ENCODE peak calls at places on chromosomes 6 and 20, in six cellular contexts. U is HepG2; B is IMR-90; F is ascending aorta; S is effector memory CD4-positive, alpha-beta T cell; K is CD8-positive, alpha-beta memory T cell. Z is an unnamed sample.

GRCh38 chr6:34460796-34461507 is 4.9 kb upstream of the PACSIN1 start:
- DNase-seq in S (no peak), U (no peak), B (no peak), K (no peak), F (no peak), Z (no peak)

GRCh38 chr6:2029130-2029794 is 216.1 kb downstream of the GMDS start:
- DNase-seq in U (no peak), B (no peak), F (no peak), K (no peak), S (no peak), Z (no peak)

GRCh38 chr6:111874030-111874425 is 776 bp upstream of the FYN start:
- DNase-seq in B (peak; percentile 20), F (no peak), U (no peak), S (peak; percentile 49), K (peak; percentile 73), Z (no peak)

GRCh38 chr6:137202078-137202477 is 17.1 kb downstream of the IFNGR1 start:
- DNase-seq in U (no peak), F (no peak), K (no peak), S (no peak), B (no peak), Z (no peak)

GRCh38 chr6:145020114-145020513 is 715.2 kb downstream of the EPM2A start:
- DNase-seq in S (no peak), F (no peak), K (no peak), B (no peak), U (no peak), Z (no peak)

GRCh38 chr20:32437391-32438074 is 79.4 kb downstream of the ASXL1 start:
- DNase-seq in F (no peak), U (peak; percentile 77), B (no peak), K (peak; percentile 41), S (no peak), Z (no peak)

GRCh38 chr6:12012231-12012565 is at the start of gene HIVEP1:
- DNase-seq in S (no peak), K (no peak), B (no peak), F (peak; percentile 71), U (no peak), Z (no peak)

GRCh38 chr6:137389150-137389664 is 105.0 kb downstream of the OLIG3 start:
- DNase-seq in U (no peak), F (no peak), K (peak; percentile 58), S (peak; percentile 51), B (no peak), Z (no peak)

GRCh38 chr20:46377532-46377931 is 28.9 kb downstream of the ELMO2 start:
- DNase-seq in B (no peak), U (no peak), S (no peak), F (peak; percentile 27), K (no peak), Z (no peak)

GRCh38 chr6:109978174-109979032 is at the start of gene GPR6:
- DNase-seq in U (peak; percentile 24), F (no peak), S (no peak), B (peak; percentile 34), K (peak; percentile 17), Z (peak; percentile 71)

GRCh38 chr6:140828833-140829232 is 1303.9 kb upstream of the GJE1 start:
- DNase-seq in F (no peak), U (no peak), K (no peak), B (no peak), S (no peak), Z (no peak)

GRCh38 chr6:160252073-160252809 is 6.4 kb downstream of the SLC22A2 start:
- DNase-seq in B (no peak), S (no peak), K (no peak), F (no peak), U (no peak), Z (no peak)

GRCh38 chr20:63488331-63489251 is 10.3 kb downstream of the EEF1A2 start:
- DNase-seq in B (no peak), K (no peak), U (no peak), F (no peak), S (no peak), Z (peak; percentile 75)

GRCh38 chr6:157152544-157152943 is 170.8 kb downstream of the TMEM242 start:
- DNase-seq in F (no peak), B (no peak), U (no peak), K (no peak), S (no peak), Z (no peak)

GRCh38 chr6:112218563-112218962 is 35.8 kb downstream of the LAMA4 start:
- DNase-seq in S (no peak), U (no peak), B (no peak), K (no peak), F (no peak), Z (peak; percentile 56)

GRCh38 chr6:47743744-47744143 is 38.1 kb upstream of the OPN5 start:
- DNase-seq in U (no peak), S (no peak), F (no peak), B (no peak), K (no peak), Z (no peak)

GRCh38 chr6:136066005-136066404 is 184.1 kb downstream of the MTFR2 start:
- DNase-seq in S (no peak), B (peak; percentile 43), F (no peak), U (no peak), K (no peak), Z (no peak)

GRCh38 chr6:6610031-6610591 is 21.6 kb downstream of the LY86 start:
- DNase-seq in K (peak; percentile 78), S (peak; percentile 12), B (no peak), F (no peak), U (no peak), Z (no peak)
- H3K4me3 ChIP-seq in K (no peak overlapping the region), S (no peak overlapping the region), B (no peak overlapping the region), F (no peak overlapping the region), U (no peak overlapping the region), Z (no peak overlapping the region)

GRCh38 chr6:150236544-150236943 is 93.7 kb downstream of the PPP1R14C start:
- DNase-seq in S (no peak), F (no peak), U (no peak), K (no peak), B (no peak), Z (peak; percentile 82)

GRCh38 chr6:150237626-150238025 is 94.8 kb downstream of the PPP1R14C start:
- DNase-seq in F (no peak), S (no peak), K (no peak), U (no peak), B (no peak), Z (no peak)

GRCh38 chr6:150238294-150238693 is 95.5 kb downstream of the PPP1R14C start:
- DNase-seq in B (peak; percentile 16), F (no peak), K (no peak), U (no peak), S (no peak), Z (peak; percentile 57)

GRCh38 chr6:150235218-150235617 is 92.4 kb downstream of the PPP1R14C start:
- DNase-seq in F (no peak), U (no peak), S (no peak), K (no peak), B (no peak), Z (no peak)

DNA sequence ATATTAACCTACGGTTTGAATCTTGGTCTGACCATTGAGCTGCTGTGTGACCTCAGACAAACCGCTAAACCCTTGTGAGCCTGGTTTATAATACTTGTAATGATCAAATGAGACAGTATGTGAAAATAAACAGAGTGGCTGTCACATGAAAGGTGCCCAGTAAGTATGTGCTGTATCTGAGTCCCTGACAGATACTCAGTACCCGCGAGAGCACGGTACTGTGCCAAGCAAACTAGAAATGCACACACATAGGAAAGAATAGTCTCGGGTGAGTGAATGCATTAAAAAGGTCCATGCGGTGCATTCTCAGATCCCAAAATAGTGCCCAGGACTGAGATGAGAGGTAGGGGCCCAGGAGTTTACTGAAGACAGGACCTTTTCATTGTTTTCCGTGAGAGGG is 93.3 kb downstream of the PPP1R14C start:
- DNase-seq in F (no peak), K (no peak), B (no peak), S (no peak), U (no peak), Z (no peak)
- H3K9me3 ChIP-seq in F (no peaks in the 10 kb centered on the region), K (no peaks in the 10 kb centered on the region), B (no peaks in the 10 kb centered on the region), S (no peaks in the 10 kb centered on the region), U (no peaks in the 10 kb centered on the region), Z (no peaks in the 10 kb centered on the region)

GRCh38 chr6:121523628-121524027 is 88.2 kb downstream of the GJA1 start:
- DNase-seq in F (no peak), S (no peak), U (no peak), K (no peak), B (peak; percentile 14), Z (no peak)

GRCh38 chr6:121522771-121523386 is 87.4 kb downstream of the GJA1 start:
- DNase-seq in U (no peak), K (no peak), F (no peak), S (no peak), B (peak; percentile 35), Z (no peak)

GRCh38 chr6:121522265-121522664 is 86.8 kb downstream of the GJA1 start:
- DNase-seq in F (peak; percentile 87), B (peak; percentile 96), K (no peak), S (no peak), U (no peak), Z (no peak)

GRCh38 chr6:121521164-121521555 is 85.7 kb downstream of the GJA1 start:
- DNase-seq in U (no peak), S (no peak), F (no peak), B (peak; percentile 0), K (no peak), Z (no peak)

DNA sequence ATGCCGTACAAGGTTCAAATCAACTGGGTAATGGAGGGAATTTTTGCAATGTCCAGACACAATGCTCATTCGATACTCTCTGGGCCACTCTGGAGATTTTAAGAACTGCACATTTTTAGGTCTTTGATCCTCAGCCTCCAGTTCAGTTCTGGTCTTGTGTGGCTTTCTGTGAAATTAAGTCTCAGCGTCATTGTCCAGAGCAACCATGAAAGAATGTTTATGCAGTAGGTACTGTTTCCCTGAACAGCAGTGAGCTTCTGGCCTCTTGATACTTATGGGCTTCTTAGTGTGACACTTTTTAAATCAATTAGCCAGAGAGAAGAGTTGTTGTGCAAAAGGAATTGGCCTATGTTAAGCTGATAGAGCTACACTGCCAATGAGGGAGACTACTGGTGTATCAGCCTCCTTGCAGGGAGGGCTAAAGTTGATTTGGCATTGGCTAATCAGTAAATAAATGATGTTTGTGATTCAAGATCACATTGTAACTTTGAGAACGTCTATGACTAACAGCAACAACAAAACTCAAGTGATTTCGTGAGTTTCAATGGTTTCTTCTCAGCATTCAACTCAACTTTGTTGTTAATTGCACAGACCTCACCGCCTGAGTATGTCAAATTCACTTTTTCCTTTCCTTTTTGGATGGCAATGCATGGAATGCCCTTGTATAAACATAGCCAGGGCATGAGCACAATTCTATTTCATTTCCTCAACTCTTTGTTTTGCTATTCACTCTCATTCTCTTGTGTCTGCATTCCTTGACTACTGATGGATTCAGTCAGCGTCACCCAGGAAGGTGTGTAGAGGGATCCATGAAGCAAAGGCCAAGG is 85.1 kb downstream of the GJA1 start:
- DNase-seq in K (no peak), U (no peak), F (peak; percentile 73), B (peak; percentile 89), S (no peak), Z (no peak)
- H3K27ac ChIP-seq in K (no peak overlapping the region), U (no peak overlapping the region), F (peak overlapping the region; percentile 89), B (peak overlapping the region; percentile 58), S (no peak overlapping the region), Z (peak overlapping the region; percentile 60)

GRCh38 chr6:149746147-149746946 is at the start of gene NUP43:
- DNase-seq in K (peak; percentile 90), B (peak; percentile 95), S (peak; percentile 83), U (peak; percentile 95), F (peak; percentile 96), Z (peak; percentile 91)
- H3K4me3 ChIP-seq in K (peak within 1 kb of the TSS; percentile 65), B (peak within 1 kb of the TSS; percentile 86), S (peak within 1 kb of the TSS; percentile 72), U (peak within 1 kb of the TSS; percentile 78), F (peak within 1 kb of the TSS; percentile 70), Z (peak within 1 kb of the TSS; percentile 69)

GRCh38 chr20:29079769-29080690 is 2177.4 kb upstream of the DEFB115 start:
- DNase-seq in F (no peak), U (peak; percentile 84), K (peak; percentile 25), B (no peak), S (no peak), Z (peak; percentile 76)

GRCh38 chr20:29086938-29087337 is 2170.5 kb upstream of the DEFB115 start:
- DNase-seq in U (no peak), F (no peak), K (no peak), B (no peak), S (no peak), Z (no peak)

GRCh38 chr20:29085625-29086024 is 2171.8 kb upstream of the DEFB115 start:
- DNase-seq in U (no peak), B (no peak), K (no peak), S (no peak), F (no peak), Z (no peak)
- H3K9me3 ChIP-seq in U (peaks cover 36% of the 10 kb centered on the region), B (peaks cover 8% of the 10 kb centered on the region), K (peaks cover 6% of the 10 kb centered on the region), S (peaks cover 3% of the 10 kb centered on the region), F (no peaks in the 10 kb centered on the region), Z (no peaks in the 10 kb centered on the region)

Z was measured in left lung.